ENCODE peak calls at places on chromosomes 12 and 14, in eight cellular contexts. Y, B, R, J, T, F, Q and M are unnamed samples.

GRCh38 chr12:92000587-92000986 is 145.1 kb downstream of the BTG1 start:
- DNase-seq in Y (peak; percentile 63), B (no peak), R (no peak), J (no peak), T (no peak), F (no peak), Q (no peak), M (no peak)

GRCh38 chr12:93668919-93669418 is 8.2 kb upstream of the CRADD start:
- DNase-seq in Y (no peak), B (no peak), R (no peak), J (no peak), T (no peak), F (no peak), Q (no peak), M (no peak)

GRCh38 chr12:123431951-123432886 is 4.3 kb downstream of the RILPL2 start:
- DNase-seq in Y (no peak), B (no peak), R (no peak), J (peak; percentile 47), T (no peak), F (no peak), Q (no peak), M (no peak)

GRCh38 chr12:39807043-39807442 is 187.4 kb upstream of the ABCD2 start:
- DNase-seq in Y (no peak), B (peak; percentile 29), R (no peak), J (peak; percentile 13), T (no peak), F (peak; percentile 30), Q (no peak), M (no peak)

GRCh38 chr14:54709444-54709843 is 142.5 kb downstream of the SAMD4A start:
- DNase-seq in Y (no peak), B (no peak), R (no peak), J (no peak), T (no peak), F (no peak), Q (no peak), M (no peak)

GRCh38 chr14:80850197-80850814 is 91.2 kb downstream of the CEP128 start:
- DNase-seq in Y (peak; percentile 61), B (peak; percentile 74), R (peak; percentile 23), J (peak; percentile 41), T (no peak), F (peak; percentile 74), Q (no peak), M (no peak)

GRCh38 chr14:35088514-35088913 is 33.3 kb downstream of the PPP2R3C start:
- DNase-seq in Y (no peak), B (no peak), R (no peak), J (no peak), T (no peak), F (peak; percentile 10), Q (no peak), M (no peak)

GRCh38 chr12:2239376-2240010 is 186.7 kb downstream of the CACNA1C start:
- DNase-seq in Y (no peak), B (no peak), R (no peak), J (no peak), T (peak; percentile 48), F (peak; percentile 31), Q (no peak), M (peak; percentile 60)

GRCh38 chr14:61335049-61335448 is 13.7 kb downstream of the PRKCH start:
- DNase-seq in Y (no peak), B (no peak), R (no peak), J (no peak), T (no peak), F (no peak), Q (no peak), M (no peak)

GRCh38 chr12:115710104-115710564 is 567.4 kb downstream of the MED13L start:
- DNase-seq in Y (peak; percentile 61), B (peak; percentile 74), R (peak; percentile 81), J (no peak), T (peak; percentile 19), F (peak; percentile 53), Q (peak; percentile 37), M (peak; percentile 23)

GRCh38 chr12:113184900-113185179 is 438 bp downstream of the DDX54 start:
- DNase-seq in Y (peak; percentile 92), B (peak; percentile 94), R (peak; percentile 85), J (peak; percentile 91), T (peak; percentile 89), F (peak; percentile 93), Q (peak; percentile 89), M (peak; percentile 94)

GRCh38 chr14:67319142-67319541 is 40.5 kb downstream of the ATP6V1D start:
- DNase-seq in Y (peak; percentile 13), B (no peak), R (no peak), J (no peak), T (no peak), F (no peak), Q (no peak), M (no peak)

GRCh38 chr14:106174206-106174605 is 647.8 kb downstream of the TMEM121 start:
- DNase-seq in Y (no peak), B (no peak), R (no peak), J (no peak), T (no peak), F (no peak), Q (no peak), M (no peak)

GRCh38 chr14:29274890-29275651 is 508.5 kb downstream of the FOXG1 start:
- DNase-seq in Y (no peak), B (no peak), R (no peak), J (no peak), T (no peak), F (no peak), Q (no peak), M (no peak)

GRCh38 chr12:106096376-106096775 is 42.4 kb downstream of the NUAK1 start:
- DNase-seq in Y (peak; percentile 54), B (no peak), R (no peak), J (no peak), T (no peak), F (peak; percentile 71), Q (peak; percentile 74), M (peak; percentile 65)

GRCh38 chr12:71400481-71400880 is 39.1 kb upstream of the LGR5 start:
- DNase-seq in Y (no peak), B (no peak), R (no peak), J (no peak), T (no peak), F (no peak), Q (no peak), M (no peak)

GRCh38 chr14:98548071-98548686 is 723.8 kb downstream of the BCL11B start:
- DNase-seq in Y (no peak), B (no peak), R (no peak), J (no peak), T (no peak), F (no peak), Q (no peak), M (no peak)

GRCh38 chr12:118773956-118774723 is 207.2 kb upstream of the SRRM4 start:
- DNase-seq in Y (no peak), B (no peak), R (no peak), J (no peak), T (no peak), F (no peak), Q (no peak), M (no peak)

GRCh38 chr14:73457050-73457934 is 1.1 kb downstream of the NUMB start:
- DNase-seq in Y (peak; percentile 28), B (peak; percentile 46), R (no peak), J (peak; percentile 32), T (no peak), F (peak; percentile 35), Q (peak; percentile 56), M (peak; percentile 25)

GRCh38 chr12:48980953-48981756 is 3.0 kb downstream of the WNT1 start:
- DNase-seq in Y (no peak), B (no peak), R (no peak), J (no peak), T (no peak), F (no peak), Q (no peak), M (no peak)
- TF ChIP-seq CTCF in Y (no peak), B (peak; percentile 17), R (no peak), J (no peak), T (no peak), F (no peak), Q (no peak), M (no peak)

GRCh38 chr14:64684091-64684490 is 20.1 kb upstream of the PLEKHG3 start:
- DNase-seq in Y (no peak), B (peak; percentile 33), R (no peak), J (no peak), T (peak; percentile 48), F (peak; percentile 40), Q (no peak), M (peak; percentile 24)

GRCh38 chr14:64685364-64686130 is 18.7 kb upstream of the PLEKHG3 start:
- DNase-seq in Y (no peak), B (no peak), R (no peak), J (no peak), T (no peak), F (no peak), Q (no peak), M (no peak)

GRCh38 chr14:64682843-64683242 is 21.4 kb upstream of the PLEKHG3 start:
- DNase-seq in Y (no peak), B (no peak), R (no peak), J (no peak), T (no peak), F (no peak), Q (no peak), M (no peak)

GRCh38 chr14:64682173-64682710 is 22.0 kb upstream of the PLEKHG3 start:
- DNase-seq in Y (peak; percentile 62), B (peak; percentile 50), R (peak; percentile 29), J (no peak), T (peak; percentile 86), F (peak; percentile 65), Q (no peak), M (peak; percentile 72)

GRCh38 chr14:64683264-64683663 is 21.0 kb upstream of the PLEKHG3 start:
- DNase-seq in Y (no peak), B (no peak), R (no peak), J (no peak), T (no peak), F (no peak), Q (no peak), M (no peak)
- TF ChIP-seq CTCF in Y (no peak), B (no peak), R (no peak), J (no peak), T (no peak), F (no peak), Q (no peak), M (no peak)

DNA sequence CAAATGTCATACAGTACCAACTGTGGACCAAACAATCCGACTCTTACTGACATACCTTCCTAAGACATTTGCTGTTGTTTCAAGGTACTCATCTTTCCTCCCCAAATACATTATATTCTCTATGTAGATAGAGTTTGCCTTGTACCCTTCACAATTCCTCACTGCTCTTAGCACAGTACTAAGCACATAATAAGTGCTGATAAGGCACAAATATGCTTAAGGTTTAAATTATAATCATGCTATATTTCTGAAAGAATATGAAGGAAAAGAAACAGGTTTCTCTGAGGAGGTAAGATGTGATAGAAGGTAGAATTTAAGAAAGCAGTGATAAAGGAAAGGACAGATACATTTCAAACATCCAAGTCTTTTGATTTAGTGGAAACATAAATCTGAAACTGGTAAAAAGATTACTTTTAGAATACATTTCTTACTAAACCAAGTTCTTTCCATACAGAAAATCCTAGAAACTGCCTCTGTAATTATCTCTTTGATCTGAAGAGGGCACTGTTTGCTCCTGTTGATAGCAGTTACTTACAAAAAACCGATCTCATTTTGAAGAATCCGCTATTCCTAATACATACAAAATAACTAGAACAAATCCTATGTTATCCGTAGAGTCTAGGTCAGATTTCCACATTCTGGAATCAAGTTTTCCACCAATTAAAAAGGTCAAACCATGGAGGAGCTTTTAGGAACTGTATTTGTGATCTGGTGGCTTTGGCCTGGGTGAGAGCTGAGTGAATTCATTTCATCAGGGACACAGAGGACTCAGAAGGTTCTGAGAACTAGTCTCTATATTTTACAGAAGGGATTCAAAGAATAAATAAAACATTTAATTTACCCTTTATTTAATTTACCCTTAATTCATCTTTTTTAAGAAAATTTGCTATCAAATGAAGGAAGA is 311.9 kb downstream of the DAD1 start:
- DNase-seq in Y (peak; percentile 46), B (peak; percentile 46), R (peak; percentile 3), J (peak; percentile 46), T (no peak), F (peak; percentile 62), Q (no peak), M (no peak)
- TF ChIP-seq CTCF in Y (peak; percentile 69), B (peak; percentile 60), R (peak; percentile 56), J (peak; percentile 98), T (no peak), F (peak; percentile 69), Q (no peak), M (peak; percentile 20)

GRCh38 chr14:104826197-104826857 is 25.4 kb downstream of the ZBTB42 start:
- DNase-seq in Y (peak; percentile 58), B (peak; percentile 79), R (peak; percentile 68), J (peak; percentile 73), T (peak; percentile 93), F (peak; percentile 77), Q (peak; percentile 85), M (peak; percentile 94)
- TF ChIP-seq CTCF in Y (peak; percentile 74), B (peak; percentile 44), R (peak; percentile 48), J (peak; percentile 75), T (peak; percentile 57), F (peak; percentile 58), Q (no peak), M (peak; percentile 77)